ENCODE peak calls at places on chromosomes 5 and 9, in seven cellular contexts. B is HL-60, J is LNCaP clone FGC, R is choroid plexus epithelial cell, H is PC-3, V is hepatocyte, T is GM06990. D is an unnamed sample.
A peak's percentile ranks its signal among the peaks of the same experiment; 100 is the strongest.

GRCh38 chr9:63817622-63818518 is 1467.1 kb downstream of the FOXD4L5 start:
- DNase-seq in V (peak; percentile 60), H (no peak), J (no peak), R (peak; percentile 22), B (peak; percentile 24), T (peak; percentile 93), D (peak; percentile 73)

GRCh38 chr9:116318463-116319271 is 165.1 kb downstream of the PAPPA start:
- DNase-seq in J (no peak), V (peak; percentile 33), H (no peak), B (no peak), T (no peak), R (peak; percentile 91), D (no peak)

GRCh38 chr9:125761685-125762084 is 14.5 kb downstream of the PBX3 start:
- DNase-seq in R (no peak), H (no peak), V (no peak), J (no peak), T (no peak), B (no peak), D (no peak)

GRCh38 chr5:55173696-55174101 is 722 bp upstream of the CDC20B start:
- DNase-seq in B (no peak), T (no peak), J (no peak), R (no peak), V (no peak), H (no peak), D (no peak)

GRCh38 chr5:76273491-76273890 is 129.6 kb upstream of the IQGAP2 start:
- DNase-seq in T (no peak), V (no peak), R (no peak), H (no peak), J (no peak), B (no peak), D (no peak)

GRCh38 chr5:69105996-69106906 is 12.4 kb downstream of the SLC30A5 start:
- DNase-seq in V (no peak), T (peak; percentile 16), B (no peak), R (no peak), J (no peak), H (no peak), D (no peak)

GRCh38 chr5:175658299-175659145 is 651 bp downstream of the HRH2 start:
- DNase-seq in H (no peak), R (no peak), T (no peak), J (no peak), B (no peak), V (peak; percentile 26), D (no peak)

GRCh38 chr9:103281126-103281525 is 286.0 kb downstream of the CYLC2 start:
- DNase-seq in V (no peak), R (no peak), B (no peak), H (no peak), T (no peak), J (no peak), D (no peak)

GRCh38 chr9:121720311-121720991 is 69.0 kb downstream of the DAB2IP start:
- DNase-seq in V (no peak), T (no peak), J (no peak), B (no peak), H (peak; percentile 35), R (no peak), D (no peak)

GRCh38 chr5:38872826-38873225 is 27.0 kb downstream of the OSMR start:
- DNase-seq in R (no peak), T (no peak), B (no peak), H (no peak), V (no peak), J (no peak), D (no peak)

GRCh38 chr9:95004452-95005275 is 278.2 kb downstream of the AOPEP start:
- DNase-seq in J (no peak), B (no peak), H (peak; percentile 36), R (no peak), V (peak; percentile 87), T (peak; percentile 49), D (no peak)

GRCh38 chr9:28648723-28649122 is 1075.4 kb upstream of the C9orf72 start:
- DNase-seq in H (peak; percentile 30), B (no peak), T (no peak), R (no peak), J (no peak), V (peak; percentile 10), D (no peak)

GRCh38 chr5:131505237-131505908 is 129.7 kb downstream of the RAPGEF6 start:
- DNase-seq in J (no peak), R (no peak), B (no peak), T (no peak), H (peak; percentile 4), V (no peak), D (no peak)

GRCh38 chr9:108108802-108109448 is 619.4 kb upstream of the KLF4 start:
- DNase-seq in B (no peak), H (peak; percentile 5), J (peak; percentile 25), R (no peak), V (peak; percentile 32), T (no peak), D (no peak)

GRCh38 chr5:124747770-124748686 is 1.6 kb upstream of the ZNF608 start:
- DNase-seq in V (peak; percentile 28), H (peak; percentile 21), T (peak; percentile 24), B (no peak), R (peak; percentile 51), J (no peak), D (no peak)

GRCh38 chr9:33719581-33720374 is 75.6 kb upstream of the PRSS3 start:
- DNase-seq in B (no peak), H (peak; percentile 18), J (no peak), V (no peak), T (peak; percentile 11), R (peak; percentile 17), D (peak; percentile 50)

GRCh38 chr9:70561805-70562395 is 147.4 kb upstream of the KLF9 start:
- DNase-seq in V (no peak), B (no peak), R (no peak), H (no peak), T (no peak), J (no peak), D (no peak)

GRCh38 chr9:121266906-121267650 is 884 bp upstream of the GSN start:
- DNase-seq in J (no peak), V (no peak), T (no peak), B (no peak), R (peak; percentile 52), H (no peak), D (no peak)

GRCh38 chr5:157025093-157025698 is 33.7 kb downstream of the HAVCR1 start:
- DNase-seq in T (peak; percentile 12), V (no peak), J (no peak), R (no peak), B (no peak), H (no peak), D (no peak)

GRCh38 chr9:136626066-136626725 is 36.5 kb upstream of the EGFL7 start:
- DNase-seq in J (no peak), V (no peak), R (no peak), H (no peak), T (no peak), B (no peak), D (peak; percentile 44)

GRCh38 chr9:136624184-136624951 is 38.3 kb upstream of the EGFL7 start:
- DNase-seq in H (no peak), V (no peak), J (no peak), T (no peak), B (no peak), R (no peak), D (peak; percentile 45)

GRCh38 chr9:136626740-136627642 is 35.7 kb upstream of the EGFL7 start:
- DNase-seq in J (no peak), V (peak; percentile 66), T (no peak), R (no peak), H (no peak), B (no peak), D (peak; percentile 38)

GRCh38 chr9:136623849-136624183 is 38.9 kb upstream of the EGFL7 start:
- DNase-seq in B (no peak), V (no peak), J (no peak), H (no peak), T (no peak), R (no peak), D (peak; percentile 38)

DNA sequence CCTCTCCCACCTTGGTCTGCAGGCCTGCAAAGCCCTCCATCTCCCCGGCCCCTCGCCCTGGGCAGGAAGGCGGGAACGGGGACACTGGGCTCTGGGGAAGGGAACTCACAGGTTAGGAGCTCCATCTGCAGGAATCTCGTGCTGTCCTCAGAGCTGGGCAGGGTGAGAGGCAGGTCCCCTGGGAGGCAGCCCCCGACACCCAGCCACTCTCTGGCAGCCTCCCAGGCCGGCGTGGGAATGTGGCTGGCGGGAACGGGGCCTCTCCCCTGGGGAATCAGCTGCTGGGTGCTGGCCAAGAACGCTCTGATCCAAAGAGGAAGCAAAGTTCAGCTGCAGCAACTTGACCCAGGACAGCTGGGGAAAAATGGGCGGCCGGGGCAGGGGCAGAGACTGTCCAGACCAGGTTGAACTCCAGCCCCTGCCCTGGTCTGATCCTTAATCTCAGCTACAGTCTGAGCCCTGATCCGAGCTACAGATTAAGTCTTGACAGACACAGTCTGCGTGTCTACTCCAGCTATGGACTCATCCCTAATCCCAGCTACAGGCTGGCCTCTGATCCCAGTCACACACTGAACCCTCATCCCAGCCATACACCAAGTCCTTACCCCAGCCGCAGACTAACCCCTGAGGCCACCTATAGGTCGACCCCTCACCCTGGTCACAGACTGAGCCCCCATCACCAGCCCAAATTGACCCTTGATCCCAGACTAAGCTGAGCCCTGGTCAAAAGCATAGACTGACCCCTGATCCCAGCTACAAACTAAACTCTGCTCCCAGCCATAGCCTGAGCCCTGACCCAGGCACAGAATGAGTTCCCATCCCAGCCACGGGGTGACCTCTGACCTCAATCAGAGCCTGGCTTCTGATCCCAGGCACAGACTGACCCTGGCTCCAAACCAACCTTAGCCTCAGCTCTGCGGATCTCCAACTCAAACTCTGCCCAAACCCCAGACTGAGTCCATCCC is 37.3 kb upstream of the EGFL7 start:
- DNase-seq in H (peak; percentile 21), T (no peak), B (peak; percentile 77), J (no peak), R (peak; percentile 73), V (peak; percentile 80), D (peak; percentile 64)
- TF ChIP-seq CTCF in H (peak; percentile 43), T (peak; percentile 31), B (no peak), J (peak; percentile 53), R (peak; percentile 62), V (peak; percentile 63), D (no peak)

DNA sequence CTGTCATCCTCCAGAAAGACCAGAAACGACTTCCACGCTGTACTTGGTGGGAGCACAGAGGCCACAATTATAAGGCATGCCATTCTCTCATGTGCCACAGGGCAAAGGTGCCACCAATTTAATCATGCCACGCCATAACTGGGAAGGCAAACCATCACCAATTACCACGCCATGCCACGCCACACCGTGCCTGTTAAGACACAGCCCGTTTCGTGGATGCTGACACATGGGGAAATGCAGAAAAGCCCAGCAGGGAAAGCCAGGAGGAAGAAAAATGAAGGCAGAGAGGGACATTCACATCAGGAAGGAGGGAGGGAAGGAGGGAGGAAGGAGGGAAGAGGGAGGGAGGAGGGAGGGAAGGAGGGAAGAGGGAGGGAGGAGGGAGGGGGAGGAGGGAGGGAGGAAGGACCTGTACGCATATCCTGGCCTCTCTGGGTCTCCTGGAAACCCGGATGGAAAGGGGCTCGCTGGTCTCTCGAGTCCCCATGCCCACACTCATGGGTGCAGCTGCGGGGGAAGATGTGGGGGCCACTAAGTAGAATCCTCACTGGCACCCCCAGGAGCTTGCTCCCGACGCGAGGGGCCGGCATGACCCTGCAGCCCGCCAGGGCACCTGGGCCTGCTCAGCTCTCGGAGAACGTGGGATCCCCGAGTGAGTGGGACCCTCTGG is 61.7 kb upstream of the UBAC1 start:
- DNase-seq in T (no peak), V (no peak), H (no peak), J (no peak), R (no peak), B (no peak), D (peak; percentile 33)
- TF ChIP-seq CTCF in T (no peak), V (no peak), H (no peak), J (no peak), R (no peak), B (no peak), D (no peak)

GRCh38 chr5:163459888-163460561 is at the start of gene NUDCD2:
- DNase-seq in B (peak; percentile 95), J (peak; percentile 98), R (peak; percentile 99), H (peak; percentile 98), T (peak; percentile 93), V (peak; percentile 97), D (peak; percentile 95)
- TF ChIP-seq CTCF in B (no peak), J (no peak), R (peak; percentile 43), H (peak; percentile 49), T (peak; percentile 50), V (peak; percentile 36), D (no peak)

GRCh38 chr9:3475300-3476020 is 50.3 kb downstream of the RFX3 start:
- DNase-seq in R (no peak), H (no peak), B (no peak), V (no peak), T (no peak), J (no peak), D (peak; percentile 46)
- TF ChIP-seq CTCF in R (no peak), H (no peak), B (no peak), V (no peak), T (peak; percentile 25), J (no peak), D (no peak)